ENCODE peak calls at places on chromosomes 4 and X, in nine cellular contexts. C is AG09309; Z is glutamatergic neuron; L is A172; M is dermis blood vessel endothelial cell; T is activated naive CD4-positive, alpha-beta T cell treated with Interleukin-2 at 50 U/mL for 16 hours; O is activated CD4-positive, alpha-beta T cell treated with anti-CD3 and anti-CD28 coated beads, Interleukin-2, amount 50 U/mL, for 4 hours; F is stimulated activated naive B cell treated with anti-CD40 and anti-IgM and Interleukin-4, amounts not matched to agents 10 μg/mL and 1 μg/mL and 100 μg/mL, for 72 hours; Q is upper lobe of left lung. V is an unnamed sample.

GRCh38 chrX:23884427-23885024 is 23.2 kb downstream of the APOO start:
- DNase-seq in L (peak), C (no peak), M (peak), Z (no peak), T (no peak), F (no peak), O (no peak), Q (no peak), V (no peak)

GRCh38 chr4:31984872-31985271 is 1264.7 kb downstream of the PCDH7 start:
- DNase-seq in L (peak), M (no peak), Z (no peak), F (no peak), T (no peak), C (no peak), O (no peak), Q (no peak), V (no peak)

GRCh38 chrX:154457491-154458115 is 478 bp upstream of the PLXNA3 start:
- DNase-seq in Z (peak), O (peak), F (peak), Q (peak), C (no peak), T (peak), M (peak), L (no peak), V (no peak)

GRCh38 chrX:145825896-145826295 is 8.3 kb downstream of the SLITRK2 start:
- DNase-seq in L (peak), Q (no peak), F (no peak), C (no peak), M (peak), O (no peak), T (no peak), Z (no peak), V (peak)

GRCh38 chr4:150518559-150518958 is 63.4 kb upstream of the MAB21L2 start:
- DNase-seq in T (no peak), Z (no peak), O (no peak), M (peak), C (no peak), Q (no peak), L (peak), F (no peak), V (no peak)

GRCh38 chrX:17788439-17788838 is 51.1 kb downstream of the SCML1 start:
- DNase-seq in F (no peak), O (peak), L (peak), M (peak), Q (no peak), C (no peak), T (peak), Z (peak), V (no peak)

GRCh38 chrX:114930227-114930626 is 87.2 kb downstream of the IL13RA2 start:
- DNase-seq in F (no peak), O (no peak), T (no peak), M (no peak), Q (no peak), Z (no peak), L (no peak), C (no peak), V (no peak)

GRCh38 chrX:10280061-10280460 is 123.3 kb downstream of the CLCN4 start:
- DNase-seq in T (no peak), M (no peak), L (no peak), O (no peak), Z (peak), C (no peak), Q (no peak), F (no peak), V (no peak)

GRCh38 chr4:129146639-129147038 is 50.7 kb downstream of the C4orf33 start:
- DNase-seq in C (no peak), Q (no peak), F (no peak), O (no peak), Z (no peak), T (no peak), L (no peak), M (no peak), V (no peak)

GRCh38 chrX:33178690-33179089 is 32.7 kb downstream of the DMD start:
- DNase-seq in Z (no peak), Q (no peak), C (no peak), O (no peak), L (no peak), M (no peak), T (no peak), F (no peak), V (no peak)

GRCh38 chr4:109077486-109077885 is 225.0 kb downstream of the COL25A1 start:
- DNase-seq in T (no peak), O (no peak), M (no peak), F (no peak), C (no peak), L (no peak), Q (no peak), Z (no peak), V (no peak)

GRCh38 chr4:57710053-57710452 is 599.9 kb upstream of the IGFBP7 start:
- DNase-seq in M (no peak), O (no peak), T (no peak), F (no peak), Q (no peak), L (no peak), C (no peak), Z (no peak), V (no peak)

GRCh38 chr4:158599150-158599549 is 72.5 kb downstream of the C4orf46 start:
- DNase-seq in L (no peak), M (no peak), O (no peak), Z (no peak), T (no peak), C (peak), F (no peak), Q (no peak), V (no peak)

GRCh38 chr4:150090836-150091235 is 12.6 kb downstream of the DCLK2 start:
- DNase-seq in T (no peak), C (no peak), Z (no peak), Q (no peak), M (no peak), L (no peak), F (no peak), O (no peak), V (no peak)

GRCh38 chr4:104591505-104591904 is 96.8 kb upstream of the CXXC4 start:
- DNase-seq in M (no peak), O (no peak), L (no peak), T (no peak), F (no peak), C (no peak), Z (peak), Q (no peak), V (no peak)

GRCh38 chr4:142088906-142089305 is 452.5 kb downstream of the IL15 start:
- DNase-seq in T (no peak), F (no peak), O (no peak), L (no peak), M (no peak), Z (no peak), Q (no peak), C (peak), V (no peak)

GRCh38 chr4:142350886-142351285 is 495.2 kb downstream of the INPP4B start:
- DNase-seq in Z (no peak), F (no peak), L (no peak), O (no peak), C (no peak), T (no peak), Q (no peak), M (peak), V (no peak)

GRCh38 chr4:5137226-5137625 is 85.9 kb downstream of the STK32B start:
- DNase-seq in Q (no peak), T (no peak), C (no peak), L (no peak), Z (no peak), F (no peak), O (no peak), M (no peak), V (no peak)

GRCh38 chrX:47529548-47529947 is 31.5 kb upstream of the ARAF start:
- DNase-seq in Q (no peak), O (no peak), C (no peak), M (no peak), T (no peak), Z (no peak), F (no peak), L (no peak), V (no peak)

GRCh38 chr4:7398788-7399432 is 35.8 kb downstream of the PSAPL1 start:
- DNase-seq in C (no peak), F (no peak), L (peak), Q (no peak), Z (no peak), M (no peak), T (no peak), O (no peak), V (no peak)

GRCh38 chrX:153773218-153773611 is 7.6 kb upstream of the SRPK3 start:
- DNase-seq in F (no peak), T (no peak), L (no peak), M (no peak), Z (peak), O (no peak), Q (peak), C (no peak), V (no peak)

GRCh38 chr4:42750831-42751230 is 93.9 kb upstream of the ATP8A1 start:
- DNase-seq in M (no peak), F (no peak), Q (no peak), Z (no peak), O (no peak), C (no peak), L (no peak), T (no peak), V (no peak)

GRCh38 chr4:131207589-131207988 is 1941.5 kb upstream of the PCDH10 start:
- DNase-seq in T (no peak), Q (no peak), C (no peak), O (no peak), M (no peak), L (no peak), Z (no peak), F (no peak), V (no peak)

GRCh38 chrX:68049466-68049865 is 383.8 kb downstream of the OPHN1 start:
- DNase-seq in T (no peak), O (no peak), L (peak), Z (no peak), M (no peak), Q (no peak), F (no peak), C (no peak), V (no peak)

GRCh38 chr4:108031427-108032083 is 41.9 kb downstream of the HADH start:
- DNase-seq in Q (no peak), T (peak), C (no peak), L (no peak), O (peak), Z (no peak), F (no peak), M (no peak), V (no peak)

GRCh38 chr4:139453041-139453370 is 915 bp upstream of the RAB33B start:
- DNase-seq in C (peak), Z (no peak), F (no peak), L (peak), T (no peak), Q (no peak), O (peak), M (peak), V (no peak)

GRCh38 chrX:73563740-73564073 is 710 bp downstream of the CHIC1 start:
- DNase-seq in Z (no peak), O (no peak), T (no peak), M (peak), F (no peak), L (no peak), C (no peak), Q (no peak), V (no peak)

GRCh38 chr4:183240581-183241321 is 79.3 kb downstream of the CLDN22 start:
- DNase-seq in Q (no peak), C (no peak), T (no peak), F (no peak), Z (peak), O (no peak), L (no peak), M (no peak), V (no peak)

GRCh38 chr4:88822034-88822433 is 124.4 kb upstream of the NAP1L5 start:
- DNase-seq in Q (no peak), L (no peak), O (no peak), Z (no peak), M (no peak), C (no peak), T (no peak), F (no peak), V (no peak)

GRCh38 chr4:537436-538264 is 38.4 kb downstream of the TMEM271 start:
- DNase-seq in Q (no peak), Z (no peak), O (no peak), L (no peak), F (no peak), T (no peak), M (no peak), C (no peak), V (no peak)

GRCh38 chr4:1367230-1367935 is 20.4 kb downstream of the UVSSA start:
- DNase-seq in C (no peak), F (no peak), O (no peak), T (no peak), L (no peak), Q (peak), M (no peak), Z (peak), V (no peak)

GRCh38 chrX:38154818-38155217 is 65.9 kb downstream of the SRPX start:
- DNase-seq in Q (no peak), M (no peak), C (no peak), T (no peak), O (no peak), Z (no peak), F (no peak), L (no peak), V (no peak)

GRCh38 chr4:52076731-52077130 is 25.6 kb downstream of the SPATA18 start:
- DNase-seq in O (no peak), M (no peak), Z (peak), F (no peak), L (no peak), Q (peak), C (no peak), T (no peak), V (no peak)

GRCh38 chrX:74420194-74421035 is 878 bp upstream of the SLC16A2 start:
- DNase-seq in O (no peak), Q (peak), C (peak), T (peak), Z (peak), L (peak), F (no peak), M (peak), V (peak)

GRCh38 chr4:114396808-114397207 is 201.8 kb upstream of the UGT8 start:
- DNase-seq in T (no peak), C (no peak), Q (no peak), F (no peak), Z (no peak), O (no peak), M (no peak), L (no peak), V (no peak)

GRCh38 chr4:14787894-14788293 is 214.4 kb upstream of the CPEB2 start:
- DNase-seq in Z (no peak), Q (no peak), O (no peak), M (peak), T (no peak), F (no peak), C (no peak), L (no peak), V (no peak)